ENCODE peak calls at places on chromosome 1, in seven cellular contexts. Y, X, P, B, H, R and D are unnamed samples.

GRCh38 chr1:75130865-75131592 is 3.2 kb upstream of the LHX8 start:
- DNase-seq in B (no peak), H (no peak), Y (no peak), R (peak), P (no peak), X (no peak), D (no peak)

GRCh38 chr1:221845650-221846371 is 103.9 kb upstream of the DUSP10 start:
- DNase-seq in Y (no peak), R (no peak), P (peak), H (peak), X (peak), B (peak), D (peak)

GRCh38 chr1:22717038-22717758 is 6.6 kb downstream of the EPHB2 start:
- DNase-seq in H (no peak), P (no peak), Y (peak), R (no peak), B (peak), X (no peak), D (no peak)

GRCh38 chr1:212512731-212513559 is 80.2 kb downstream of the NENF start:
- DNase-seq in X (no peak), B (no peak), H (peak), Y (no peak), R (peak), P (peak), D (no peak)

GRCh38 chr1:170461362-170461761 is 70.6 kb upstream of the GORAB start:
- DNase-seq in H (no peak), P (no peak), X (peak), Y (no peak), B (no peak), R (no peak), D (no peak)

GRCh38 chr1:197884173-197884572 is 18.3 kb upstream of the C1orf53 start:
- DNase-seq in P (no peak), R (no peak), X (no peak), Y (no peak), B (peak), H (no peak), D (no peak)

GRCh38 chr1:118988186-118989005 is at the start of gene TBX15:
- DNase-seq in P (peak), Y (no peak), B (no peak), X (no peak), H (no peak), R (peak), D (no peak)

GRCh38 chr1:201590474-201590873 is 51.5 kb downstream of the NAV1 start:
- DNase-seq in X (no peak), B (no peak), R (no peak), H (no peak), P (no peak), Y (no peak), D (no peak)

GRCh38 chr1:48794815-48795214 is 18.1 kb upstream of the BEND5 start:
- DNase-seq in B (no peak), X (no peak), Y (no peak), R (no peak), H (no peak), P (no peak), D (no peak)

GRCh38 chr1:11178021-11179015 is 10.8 kb upstream of the ANGPTL7 start:
- DNase-seq in Y (peak), H (no peak), X (no peak), P (no peak), B (no peak), R (peak), D (no peak)

GRCh38 chr1:119808491-119808890 is 2.8 kb downstream of the REG4 start:
- DNase-seq in R (no peak), Y (no peak), X (no peak), P (no peak), B (no peak), H (no peak), D (peak)

GRCh38 chr1:85224734-85225623 is 24.2 kb upstream of the SYDE2 start:
- DNase-seq in B (peak), R (peak), Y (peak), P (no peak), X (no peak), H (no peak), D (no peak)

GRCh38 chr1:52905376-52905698 is 16.2 kb downstream of the ECHDC2 start:
- DNase-seq in B (no peak), H (no peak), P (no peak), R (no peak), X (no peak), Y (no peak), D (no peak)

GRCh38 chr1:15997076-15997585 is 6.9 kb upstream of the SRARP start:
- DNase-seq in R (peak), X (no peak), H (no peak), Y (no peak), P (no peak), B (no peak), D (no peak)

GRCh38 chr1:183306317-183307042 is 111.7 kb downstream of the NMNAT2 start:
- DNase-seq in X (peak), P (no peak), Y (no peak), R (peak), B (peak), H (no peak), D (peak)

GRCh38 chr1:156053770-156054499 is at the start of gene UBQLN4:
- DNase-seq in Y (peak), H (peak), X (peak), P (peak), B (peak), R (peak), D (peak)

GRCh38 chr1:30888391-30888790 is 20.2 kb downstream of the SDC3 start:
- DNase-seq in P (peak), B (no peak), H (no peak), R (no peak), Y (no peak), X (peak), D (no peak)

GRCh38 chr1:240014051-240014450 is 77.6 kb upstream of the FMN2 start:
- DNase-seq in Y (no peak), X (no peak), R (no peak), H (no peak), B (no peak), P (no peak), D (no peak)

GRCh38 chr1:207031632-207032258 is 811 bp downstream of the C1orf116 start:
- DNase-seq in H (no peak), X (no peak), Y (peak), R (no peak), B (peak), P (no peak), D (no peak)